ENCODE peak calls at places on chromosomes 13 and 19, in nine cellular contexts. F is left ventricle myocardium superior, X is choroid plexus epithelial cell, Q is AG08396, O is lower leg skin, U is NCI-H1092 treated with DMSO at 0.1 percent for 48 hours, S is NCI-H1105 treated with DMSO at 0.1 percent for 48 hours, G is kidney glomerular epithelial cell, J is AG09319. K is an unnamed sample.

GRCh38 chr13:95411641-95412040 is 110.4 kb upstream of the ABCC4 start:
- DNase-seq in F (no peak), X (no peak), Q (no peak), O (no peak), U (no peak), S (peak; percentile 92), G (no peak), J (peak; percentile 0), K (no peak)

GRCh38 chr19:14072535-14073231 is at the start of gene MISP3:
- DNase-seq in F (peak; percentile 81), X (peak; percentile 25), Q (peak; percentile 33), O (no peak), U (peak; percentile 52), S (peak; percentile 62), G (no peak), J (no peak), K (no peak)

GRCh38 chr19:13118424-13119193 is 545 bp downstream of the NACC1 start:
- DNase-seq in F (peak; percentile 64), X (peak; percentile 52), Q (peak; percentile 64), O (no peak), U (peak; percentile 10), S (peak; percentile 42), G (peak; percentile 18), J (no peak), K (no peak)

GRCh38 chr19:5407356-5407755 is 47.9 kb upstream of the ZNRF4 start:
- DNase-seq in F (no peak), X (peak; percentile 28), Q (no peak), O (no peak), U (no peak), S (peak; percentile 27), G (no peak), J (no peak), K (no peak)

GRCh38 chr19:33427801-33428626 is 54.5 kb downstream of the CEBPG start:
- DNase-seq in F (peak; percentile 15), X (no peak), Q (no peak), O (no peak), U (no peak), S (no peak), G (no peak), J (no peak), K (no peak)

GRCh38 chr13:97422118-97423054 is 11.6 kb upstream of the RAP2A start:
- DNase-seq in F (no peak), X (no peak), Q (no peak), O (no peak), U (no peak), S (no peak), G (no peak), J (no peak), K (no peak)

GRCh38 chr19:4557186-4557970 is 2.1 kb downstream of the SEMA6B start:
- DNase-seq in F (no peak), X (no peak), Q (no peak), O (no peak), U (no peak), S (no peak), G (no peak), J (no peak), K (no peak)

GRCh38 chr13:45695198-45695730 is 6.9 kb upstream of the CBY2 start:
- DNase-seq in F (no peak), X (no peak), Q (no peak), O (no peak), U (no peak), S (no peak), G (no peak), J (no peak), K (no peak)

GRCh38 chr13:52851153-52851962 is 2.9 kb upstream of the PCDH8 start:
- DNase-seq in F (peak; percentile 40), X (peak; percentile 13), Q (peak; percentile 48), O (no peak), U (peak; percentile 47), S (peak; percentile 29), G (peak; percentile 35), J (no peak), K (no peak)

GRCh38 chr19:38537071-38537847 is 80.5 kb downstream of the MAP4K1 start:
- DNase-seq in F (no peak), X (no peak), Q (no peak), O (no peak), U (no peak), S (no peak), G (no peak), J (no peak), K (no peak)

GRCh38 chr13:21240586-21240985 is 64.1 kb downstream of the MRPL57 start:
- DNase-seq in F (no peak), X (peak; percentile 54), Q (no peak), O (no peak), U (no peak), S (no peak), G (peak; percentile 10), J (peak; percentile 4), K (no peak)

GRCh38 chr19:15161028-15161984 is 39.5 kb downstream of the NOTCH3 start:
- DNase-seq in F (no peak), X (peak; percentile 47), Q (peak; percentile 64), O (no peak), U (peak; percentile 32), S (peak; percentile 42), G (no peak), J (no peak), K (no peak)

GRCh38 chr19:1438933-1439358 is 750 bp downstream of the RPS15 start:
- DNase-seq in F (no peak), X (no peak), Q (no peak), O (no peak), U (no peak), S (no peak), G (no peak), J (no peak), K (no peak)

GRCh38 chr13:109393045-109393444 is 393.3 kb downstream of the IRS2 start:
- DNase-seq in F (no peak), X (no peak), Q (no peak), O (no peak), U (no peak), S (no peak), G (no peak), J (no peak), K (no peak)

GRCh38 chr19:41753159-41753558 is 2.2 kb upstream of the CEACAM6 start:
- DNase-seq in F (peak; percentile 69), X (peak; percentile 34), Q (peak; percentile 34), O (peak; percentile 17), U (no peak), S (peak; percentile 64), G (no peak), J (no peak), K (no peak)

GRCh38 chr13:34044041-34044440 is 226.1 kb downstream of the RFC3 start:
- DNase-seq in F (no peak), X (peak; percentile 57), Q (no peak), O (peak; percentile 35), U (no peak), S (no peak), G (no peak), J (no peak), K (peak; percentile 36)

GRCh38 chr13:30821421-30821820 is 84.7 kb upstream of the MEDAG start:
- DNase-seq in F (no peak), X (no peak), Q (no peak), O (no peak), U (no peak), S (no peak), G (no peak), J (no peak), K (no peak)